ENCODE peak calls at places on chromosomes 5 and 9, in six cellular contexts. I, Y, A, G, X and E are unnamed samples.

GRCh38 chr5:133704411-133704810 is 92.1 kb upstream of the FSTL4 start:
- DNase-seq in Y (no peak), X (no peak), G (no peak), A (peak), I (no peak), E (no peak)

GRCh38 chr5:148875205-148875875 is 48.9 kb downstream of the ADRB2 start:
- DNase-seq in X (no peak), Y (no peak), G (no peak), A (no peak), I (no peak), E (no peak)

GRCh38 chr9:137279741-137280477 is 2.4 kb downstream of the TOR4A start:
- DNase-seq in I (no peak), Y (no peak), X (no peak), A (no peak), G (no peak), E (no peak)

GRCh38 chr5:171795381-171795780 is 9.8 kb downstream of the SMIM23 start:
- DNase-seq in G (no peak), I (no peak), Y (no peak), A (no peak), X (no peak), E (no peak)

GRCh38 chr5:54309751-54310432 is 481 bp downstream of the ARL15 start:
- DNase-seq in G (peak), A (peak), Y (peak), I (peak), X (peak), E (no peak)

GRCh38 chr5:78594946-78595921 is 53.3 kb downstream of the LHFPL2 start:
- DNase-seq in X (no peak), I (no peak), A (no peak), Y (no peak), G (no peak), E (peak)

GRCh38 chr5:59037453-59038168 is 454.7 kb downstream of the RAB3C start:
- DNase-seq in X (no peak), Y (no peak), G (no peak), I (no peak), A (no peak), E (no peak)

GRCh38 chr5:82467006-82467561 is 188.9 kb upstream of the RPS23 start:
- DNase-seq in I (no peak), A (peak), Y (no peak), X (no peak), G (no peak), E (peak)

GRCh38 chr5:132500931-132501628 is 10.5 kb upstream of the IRF1 start:
- DNase-seq in Y (peak), A (peak), I (peak), X (peak), G (peak), E (peak)

GRCh38 chr5:124252094-124252750 is 494.2 kb downstream of the ZNF608 start:
- DNase-seq in I (no peak), X (no peak), G (no peak), Y (no peak), A (no peak), E (peak)

GRCh38 chr5:134051305-134051704 is 46.5 kb upstream of the VDAC1 start:
- DNase-seq in G (no peak), A (no peak), X (no peak), I (no peak), Y (no peak), E (no peak)

GRCh38 chr5:109614316-109614715 is 75.4 kb upstream of the MAN2A1 start:
- DNase-seq in X (no peak), I (no peak), Y (no peak), A (no peak), G (no peak), E (no peak)

GRCh38 chr9:16484178-16484577 is 386.3 kb downstream of the BNC2 start:
- DNase-seq in A (no peak), G (no peak), X (no peak), I (no peak), Y (no peak), E (no peak)

GRCh38 chr9:128114326-128115186 is 13.0 kb downstream of the PTGES2 start:
- DNase-seq in X (peak), G (no peak), Y (no peak), A (no peak), I (no peak), E (no peak)

GRCh38 chr5:147751156-147751830 is 31.2 kb downstream of the JAKMIP2 start:
- DNase-seq in I (no peak), X (no peak), G (no peak), Y (no peak), A (no peak), E (no peak)

GRCh38 chr9:9133526-9133925 is 1333.9 kb upstream of the DMAC1 start:
- DNase-seq in X (no peak), A (no peak), Y (no peak), I (no peak), G (no peak), E (no peak)

GRCh38 chr9:114424126-114424525 is 36.3 kb upstream of the AKNA start:
- DNase-seq in A (no peak), Y (no peak), X (no peak), I (no peak), G (no peak), E (no peak)

GRCh38 chr5:18807256-18808193 is 1173.3 kb downstream of the TAF11L14 start:
- DNase-seq in X (no peak), I (no peak), Y (no peak), A (no peak), G (no peak), E (no peak)

GRCh38 chr5:83396662-83397061 is 74.9 kb upstream of the VCAN start:
- DNase-seq in G (no peak), Y (no peak), I (no peak), X (no peak), A (no peak), E (no peak)

GRCh38 chr5:93371893-93372292 is 209.1 kb downstream of the NR2F1-AS1 start:
- DNase-seq in I (no peak), A (no peak), Y (no peak), G (no peak), X (no peak), E (no peak)

GRCh38 chr5:62307364-62307689 is 1.3 kb downstream of the KIF2A start:
- DNase-seq in Y (no peak), I (no peak), A (no peak), X (no peak), G (no peak), E (no peak)

GRCh38 chr9:20573023-20573422 is 49.3 kb downstream of the MLLT3 start:
- DNase-seq in A (no peak), X (no peak), Y (no peak), I (no peak), G (no peak), E (no peak)

GRCh38 chr9:4769321-4770080 is 23.2 kb upstream of the RCL1 start:
- DNase-seq in I (no peak), Y (no peak), X (no peak), G (no peak), A (no peak), E (no peak)

GRCh38 chr5:26329562-26330189 is 708.7 kb downstream of the CDH9 start:
- DNase-seq in X (no peak), I (no peak), G (no peak), A (peak), Y (no peak), E (peak)

GRCh38 chr5:129172561-129172960 is 78.0 kb downstream of the ISOC1 start:
- DNase-seq in G (no peak), X (no peak), Y (no peak), A (peak), I (no peak), E (peak)

GRCh38 chr9:70259512-70259802 is 679 bp downstream of the SMC5 start:
- DNase-seq in G (no peak), A (peak), Y (no peak), I (no peak), X (no peak), E (no peak)

GRCh38 chr5:139402561-139403158 is 1.2 kb downstream of the SPATA24 start:
- DNase-seq in A (peak), X (no peak), G (no peak), I (no peak), Y (no peak), E (no peak)

GRCh38 chr9:86513429-86513828 is 159.2 kb upstream of the TUT7 start:
- DNase-seq in G (no peak), A (no peak), Y (no peak), X (no peak), I (no peak), E (no peak)

GRCh38 chr5:149439899-149440655 is 61.0 kb upstream of the IL17B start:
- DNase-seq in A (peak), G (no peak), I (no peak), Y (peak), X (no peak), E (no peak)

GRCh38 chr5:60700347-60700815 is 415 bp upstream of the DEPDC1B start:
- DNase-seq in G (no peak), A (no peak), Y (no peak), I (no peak), X (no peak), E (peak)

GRCh38 chr5:172943283-172943841 is 15.9 kb upstream of the RPL26L1 start:
- DNase-seq in X (no peak), Y (no peak), I (no peak), A (peak), G (no peak), E (peak)

GRCh38 chr9:130642926-130643325 is 21.5 kb upstream of the PRDM12 start:
- DNase-seq in X (no peak), I (no peak), Y (no peak), A (no peak), G (no peak), E (no peak)

GRCh38 chr9:126869368-126869767 is 8.9 kb downstream of the ZBTB34 start:
- DNase-seq in Y (no peak), G (no peak), A (no peak), X (no peak), I (no peak), E (no peak)

GRCh38 chr9:125961037-125961436 is 213.9 kb downstream of the PBX3 start:
- DNase-seq in G (no peak), X (no peak), I (no peak), Y (no peak), A (no peak), E (peak)